ENCODE peak calls at places on chromosome 3, in five cellular contexts. S, B, K, X and Q are unnamed samples.

GRCh38 chr3:179446501-179446900 is 4.8 kb downstream of the GNB4 start:
- DNase-seq in S (no peak), B (no peak), K (no peak), X (peak), Q (no peak)

GRCh38 chr3:136973352-136973751 is 15.6 kb downstream of the IL20RB start:
- DNase-seq in S (no peak), B (no peak), K (no peak), X (no peak), Q (no peak)

GRCh38 chr3:160162440-160162839 is 62.8 kb upstream of the C3orf80 start:
- DNase-seq in S (no peak), B (no peak), K (no peak), X (no peak), Q (no peak)

GRCh38 chr3:12471228-12471627 is 13.1 kb upstream of the TSEN2 start:
- DNase-seq in S (no peak), B (no peak), K (peak), X (peak), Q (no peak)

GRCh38 chr3:81601707-81602305 is 159.6 kb downstream of the GBE1 start:
- DNase-seq in S (no peak), B (no peak), K (no peak), X (no peak), Q (no peak)

GRCh38 chr3:171777608-171777995 is 32.7 kb downstream of the PLD1 start:
- DNase-seq in S (no peak), B (no peak), K (no peak), X (no peak), Q (no peak)

GRCh38 chr3:14474363-14475081 is 65.6 kb downstream of the GRIP2 start:
- DNase-seq in S (no peak), B (no peak), K (no peak), X (no peak), Q (no peak)

GRCh38 chr3:94066829-94067470 is 4.1 kb downstream of the NSUN3 start:
- DNase-seq in S (no peak), B (no peak), K (no peak), X (no peak), Q (no peak)

GRCh38 chr3:46578973-46579755 is 13.1 kb upstream of the LRRC2 start:
- DNase-seq in S (no peak), B (no peak), K (no peak), X (no peak), Q (no peak)

GRCh38 chr3:39497753-39498152 is 30.3 kb downstream of the MOBP start:
- DNase-seq in S (no peak), B (no peak), K (no peak), X (no peak), Q (no peak)

GRCh38 chr3:127629462-127630403 is 748 bp downstream of the PODXL2 start:
- DNase-seq in S (no peak), B (peak), K (peak), X (no peak), Q (no peak)

GRCh38 chr3:105791919-105792786 is 76.7 kb downstream of the CBLB start:
- DNase-seq in S (no peak), B (no peak), K (peak), X (peak), Q (no peak)

GRCh38 chr3:49673131-49673714 is 928 bp upstream of the APEH start:
- DNase-seq in S (no peak), B (no peak), K (peak), X (peak), Q (no peak)

GRCh38 chr3:21328982-21329381 is 422.0 kb downstream of the ZNF385D start:
- DNase-seq in S (no peak), B (no peak), K (no peak), X (no peak), Q (no peak)

GRCh38 chr3:38117163-38117716 is 19.7 kb downstream of the ACAA1 start:
- DNase-seq in S (peak), B (no peak), K (peak), X (peak), Q (peak)

GRCh38 chr3:149388001-149388435 is 10.6 kb upstream of the TM4SF1 start:
- DNase-seq in S (no peak), B (no peak), K (no peak), X (peak), Q (no peak)

GRCh38 chr3:131303848-131304247 is 77.7 kb upstream of the NUDT16 start:
- DNase-seq in S (no peak), B (no peak), K (no peak), X (peak), Q (no peak)

GRCh38 chr3:2511356-2511755 is 412.7 kb downstream of the CNTN4 start:
- DNase-seq in S (no peak), B (no peak), K (no peak), X (no peak), Q (no peak)

GRCh38 chr3:42600958-42601675 is 631 bp downstream of the NKTR start:
- DNase-seq in S (peak), B (peak), K (peak), X (peak), Q (peak)

GRCh38 chr3:42601898-42602581 is 1.6 kb downstream of the NKTR start:
- DNase-seq in S (no peak), B (no peak), K (no peak), X (peak), Q (no peak)

GRCh38 chr3:42595682-42596081 is 4.8 kb upstream of the NKTR start:
- DNase-seq in S (no peak), B (no peak), K (no peak), X (no peak), Q (no peak)

GRCh38 chr3:42602961-42603360 is 2.5 kb downstream of the NKTR start:
- DNase-seq in S (no peak), B (no peak), K (no peak), X (no peak), Q (no peak)

DNA sequence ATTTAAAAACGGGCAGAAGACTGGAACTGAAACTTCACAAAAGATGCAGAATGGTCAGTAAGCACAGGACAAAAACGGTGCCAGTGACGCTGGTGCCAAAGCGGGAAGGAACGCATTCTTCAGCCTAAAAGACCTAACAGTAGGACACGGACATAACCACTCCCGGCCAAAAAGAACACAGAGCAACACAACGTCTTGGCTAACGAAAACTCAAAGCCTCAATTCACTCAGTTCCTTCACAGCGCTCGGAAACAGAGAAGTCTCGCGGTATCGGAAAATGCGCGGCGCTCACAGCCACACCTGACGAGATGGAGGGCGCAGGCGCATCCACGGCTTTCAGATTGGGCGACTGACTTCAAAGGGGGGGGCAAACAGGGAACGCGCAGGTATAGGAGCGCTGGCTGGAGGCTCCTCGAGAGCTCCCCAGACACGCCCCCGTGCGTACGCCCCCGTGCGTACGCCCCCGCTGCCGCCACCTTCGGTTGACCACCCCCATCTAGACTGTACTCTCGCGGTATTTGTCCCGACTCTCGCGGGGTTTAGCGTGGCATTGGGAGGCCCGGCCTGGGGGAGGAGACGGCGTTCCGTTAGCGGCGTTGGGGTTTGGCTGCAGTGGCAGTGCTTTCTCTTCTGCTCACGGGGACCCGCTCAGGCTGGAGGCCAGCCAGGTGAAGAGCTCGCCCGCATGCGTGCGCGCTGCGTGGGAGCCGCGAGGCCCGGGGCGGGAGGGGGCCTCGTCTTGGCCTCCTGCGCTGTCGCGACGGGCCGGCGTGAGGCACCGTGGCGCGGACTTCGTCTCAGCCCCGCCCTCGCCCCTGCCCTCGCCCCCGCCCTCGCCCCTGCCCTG is at the start of gene NKTR:
- DNase-seq in S (peak), B (peak), K (peak), X (peak), Q (peak)
- TF ChIP-seq CTCF in S (peak), B (no peak), K (no peak), X (no peak), Q (no peak)

DNA sequence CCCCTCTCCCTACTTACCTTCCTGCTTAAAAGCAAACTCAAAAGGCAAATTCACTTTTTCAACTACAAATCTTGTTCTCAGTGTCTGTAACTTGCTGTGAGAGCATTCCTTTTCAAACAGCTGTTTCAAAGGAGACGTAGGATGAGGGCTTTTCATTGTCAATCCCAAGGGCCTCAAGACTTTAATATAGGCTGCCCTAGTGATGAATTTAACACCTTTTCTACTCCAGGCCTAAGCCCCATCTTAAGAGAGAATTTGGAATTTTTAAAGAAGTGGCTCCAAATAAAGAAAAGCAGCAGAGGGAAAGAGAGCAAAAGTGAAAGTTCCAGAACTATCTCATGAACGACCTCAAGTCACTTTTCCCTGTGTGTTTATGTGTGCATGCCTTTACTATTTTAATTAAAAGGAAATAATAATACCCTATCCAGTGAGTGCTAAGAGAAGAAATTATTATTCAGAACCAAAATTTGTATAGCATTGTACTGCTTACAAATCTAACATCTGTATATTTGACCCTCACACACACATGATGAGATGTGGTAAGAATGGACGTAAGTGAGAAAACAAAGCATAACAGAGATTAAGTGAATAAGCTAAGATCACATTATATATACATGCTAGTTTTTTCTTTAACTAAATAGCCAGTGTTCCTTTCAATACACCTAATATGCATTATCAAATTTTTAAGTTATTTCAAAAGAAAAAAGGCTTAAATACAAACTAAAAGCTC is 196.4 kb downstream of the VGLL3 start:
- DNase-seq in S (no peak), B (no peak), K (no peak), X (no peak), Q (no peak)
- H3K4me3 ChIP-seq in S (no peak), B (no peak), K (no peak), X (no peak), Q (no peak)

GRCh38 chr3:194031867-194032635 is 103.9 kb upstream of the HES1 start:
- DNase-seq in S (no peak), B (no peak), K (peak), X (no peak), Q (no peak)

GRCh38 chr3:194034556-194035336 is 101.2 kb upstream of the HES1 start:
- DNase-seq in S (no peak), B (no peak), K (peak), X (no peak), Q (no peak)

GRCh38 chr3:194036842-194037241 is 99.1 kb upstream of the HES1 start:
- DNase-seq in S (no peak), B (no peak), K (no peak), X (no peak), Q (no peak)

GRCh38 chr3:194032828-194033435 is 103.0 kb upstream of the HES1 start:
- DNase-seq in S (no peak), B (no peak), K (no peak), X (no peak), Q (no peak)

DNA sequence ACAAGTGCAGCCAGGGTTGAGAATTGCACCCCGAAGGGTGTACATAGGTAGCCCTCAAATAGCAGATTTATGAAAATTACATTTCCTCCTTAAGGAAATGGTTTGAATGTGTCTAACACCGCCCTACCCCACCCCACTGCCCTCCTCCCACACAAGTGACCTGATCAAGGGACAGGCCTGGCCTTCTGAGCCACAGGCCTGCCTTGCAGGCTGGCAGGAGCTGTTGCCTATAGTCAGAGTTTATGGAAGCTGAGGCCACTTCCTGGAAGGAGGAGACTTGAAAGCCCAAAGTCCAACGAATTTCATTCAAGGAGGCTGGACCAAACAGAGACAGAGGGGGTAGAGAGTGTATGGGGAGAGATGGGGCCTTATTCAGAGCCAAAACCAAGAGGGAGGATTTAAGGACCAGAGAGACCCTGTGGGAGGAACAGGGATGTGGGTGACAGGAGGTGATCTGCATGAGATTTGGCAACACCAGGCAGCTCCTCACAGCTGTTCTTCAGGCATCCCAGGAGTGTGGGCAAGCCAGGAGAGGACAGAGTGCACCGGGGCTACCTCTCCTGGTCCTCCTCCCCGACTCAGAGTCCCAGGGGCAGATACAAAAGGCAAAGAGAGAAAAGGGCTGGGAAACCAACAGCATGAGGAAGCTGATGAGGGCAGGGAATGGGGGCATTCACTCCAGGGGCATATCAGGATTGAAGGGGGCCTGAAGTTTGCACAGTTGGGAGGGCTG is 100.4 kb upstream of the HES1 start:
- DNase-seq in S (no peak), B (no peak), K (peak), X (no peak), Q (no peak)
- TF ChIP-seq CTCF in S (no peak), B (no peak), K (no peak), X (no peak), Q (no peak)

DNA sequence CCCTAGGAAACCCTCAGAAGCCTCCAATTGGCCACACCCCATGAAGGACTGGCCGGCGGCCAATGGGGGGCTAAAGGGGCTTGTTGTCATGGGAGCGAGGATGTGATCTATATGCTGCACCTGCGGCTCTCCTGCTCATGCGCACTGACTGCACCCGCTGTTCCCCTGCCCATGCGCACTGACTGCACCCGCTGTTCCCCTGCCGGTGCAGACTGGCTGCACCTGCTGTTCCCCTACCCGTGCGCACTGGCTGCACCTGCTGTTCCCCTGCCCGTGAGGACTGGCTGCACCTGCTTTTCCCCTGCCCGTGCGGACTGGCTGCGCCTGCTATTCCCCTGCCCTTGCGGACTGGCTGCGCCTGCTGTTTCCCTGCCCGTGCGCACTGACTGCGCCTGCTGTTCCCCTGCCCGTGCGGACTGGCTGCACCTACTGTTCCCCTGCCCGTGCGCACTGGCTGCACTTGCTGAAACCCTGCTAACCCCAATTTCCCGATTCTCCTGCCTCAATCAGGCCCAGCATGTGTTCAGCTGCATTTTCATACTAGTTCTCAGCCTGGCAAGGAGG is 16.8 kb upstream of the MCCC1 start:
- DNase-seq in S (no peak), B (peak), K (peak), X (peak), Q (no peak)
- H3K4me3 ChIP-seq in S (no peak), B (peak), K (no peak), X (no peak), Q (no peak)

GRCh38 chr3:111890051-111890580 is 31.1 kb downstream of the PHLDB2 start:
- DNase-seq in S (no peak), B (no peak), K (no peak), X (no peak), Q (no peak)

GRCh38 chr3:111899966-111900365 is 40.9 kb downstream of the PHLDB2 start:
- DNase-seq in S (no peak), B (no peak), K (no peak), X (no peak), Q (no peak)

GRCh38 chr3:111892070-111892469 is 33.0 kb downstream of the PHLDB2 start:
- DNase-seq in S (no peak), B (no peak), K (no peak), X (no peak), Q (no peak)

GRCh38 chr3:111895079-111895478 is 36.0 kb downstream of the PHLDB2 start:
- DNase-seq in S (no peak), B (no peak), K (no peak), X (peak), Q (no peak)
- TF ChIP-seq CTCF in S (no peak), B (no peak), K (no peak), X (no peak), Q (peak)

GRCh38 chr3:53227993-53228885 is 27.6 kb downstream of the TKT start:
- DNase-seq in S (peak), B (no peak), K (no peak), X (no peak), Q (no peak)

GRCh38 chr3:53230041-53230621 is 25.7 kb downstream of the TKT start:
- DNase-seq in S (peak), B (no peak), K (no peak), X (no peak), Q (no peak)

GRCh38 chr3:53229171-53229570 is 26.7 kb downstream of the TKT start:
- DNase-seq in S (peak), B (no peak), K (no peak), X (no peak), Q (no peak)

GRCh38 chr3:53230789-53231188 is 25.0 kb downstream of the TKT start:
- DNase-seq in S (peak), B (no peak), K (no peak), X (no peak), Q (no peak)

GRCh38 chr3:53229606-53230005 is 26.2 kb downstream of the TKT start:
- DNase-seq in S (peak), B (no peak), K (no peak), X (no peak), Q (no peak)
- H3K4me3 ChIP-seq in S (no peak), B (no peak), K (no peak), X (no peak), Q (no peak)